ENCODE peak calls at places on chromosomes 5 and 9, in six cellular contexts. M, Y, T, H, Q and B are unnamed samples.

GRCh38 chr5:160363122-160363521 is 7.3 kb downstream of the C1QTNF2 start:
- DNase-seq in M (no peak), Y (peak), T (no peak), H (no peak), Q (no peak), B (no peak)

GRCh38 chr5:151896041-151896691 is 28.5 kb downstream of the GLRA1 start:
- DNase-seq in M (no peak), Y (peak), T (no peak), H (peak), Q (no peak), B (no peak)

GRCh38 chr5:176792584-176793342 is 17.6 kb upstream of the UNC5A start:
- DNase-seq in M (no peak), Y (no peak), T (no peak), H (no peak), Q (no peak), B (no peak)

GRCh38 chr5:67015577-67016290 is 180.9 kb downstream of the CD180 start:
- DNase-seq in M (no peak), Y (peak), T (no peak), H (no peak), Q (no peak), B (no peak)

GRCh38 chr9:84123648-84124406 is 143.2 kb downstream of the RMI1 start:
- DNase-seq in M (no peak), Y (no peak), T (no peak), H (no peak), Q (no peak), B (no peak)

GRCh38 chr5:169637856-169638190 is 748 bp downstream of the DOCK2 start:
- DNase-seq in M (peak), Y (no peak), T (no peak), H (no peak), Q (no peak), B (no peak)

GRCh38 chr9:20684865-20685696 is 1.0 kb downstream of the FOCAD start:
- DNase-seq in M (no peak), Y (peak), T (no peak), H (peak), Q (no peak), B (no peak)

GRCh38 chr5:4387295-4387694 is 752.8 kb upstream of the ADAMTS16 start:
- DNase-seq in M (no peak), Y (no peak), T (no peak), H (peak), Q (no peak), B (no peak)

GRCh38 chr5:165076686-165077085 is 1571.3 kb downstream of the MAT2B start:
- DNase-seq in M (no peak), Y (no peak), T (no peak), H (no peak), Q (no peak), B (no peak)

GRCh38 chr5:143870871-143871632 is 59.1 kb downstream of the HMHB1 start:
- DNase-seq in M (no peak), Y (no peak), T (no peak), H (no peak), Q (no peak), B (no peak)

GRCh38 chr5:82045526-82046267 is 73.9 kb downstream of the ATG10 start:
- DNase-seq in M (no peak), Y (peak), T (no peak), H (peak), Q (no peak), B (no peak)

GRCh38 chr5:176687881-176688280 is 40.6 kb downstream of the TSPAN17 start:
- DNase-seq in M (no peak), Y (no peak), T (no peak), H (no peak), Q (no peak), B (no peak)

GRCh38 chr5:44808435-44809214 is at the start of gene MRPS30:
- DNase-seq in M (peak), Y (peak), T (peak), H (peak), Q (peak), B (peak)

GRCh38 chr9:127876764-127877562 is 512 bp downstream of the AK1 start:
- DNase-seq in M (peak), Y (no peak), T (no peak), H (no peak), Q (no peak), B (no peak)

GRCh38 chr9:92722386-92723298 is 42.0 kb downstream of the BICD2 start:
- DNase-seq in M (no peak), Y (no peak), T (no peak), H (no peak), Q (no peak), B (no peak)

GRCh38 chr5:123472150-123472549 is 39.8 kb upstream of the CSNK1G3 start:
- DNase-seq in M (no peak), Y (no peak), T (no peak), H (no peak), Q (no peak), B (no peak)

GRCh38 chr5:31561936-31562335 is 29.8 kb downstream of the C5orf22 start:
- DNase-seq in M (no peak), Y (no peak), T (no peak), H (no peak), Q (no peak), B (no peak)

GRCh38 chr5:72063219-72063819 is 44.0 kb upstream of the MAP1B start:
- DNase-seq in M (no peak), Y (peak), T (no peak), H (peak), Q (no peak), B (no peak)

GRCh38 chr9:18208166-18209059 is 265.5 kb upstream of the ADAMTSL1 start:
- DNase-seq in M (no peak), Y (peak), T (no peak), H (peak), Q (peak), B (no peak)
- TF ChIP-seq CTCF in M (no peak), Y (peak), T (no peak), H (peak), Q (peak), B (peak)

GRCh38 chr5:140875085-140876065 is at the start of gene PCDHA12:
- DNase-seq in M (no peak), Y (no peak), T (no peak), H (no peak), Q (no peak), B (no peak)
- TF ChIP-seq CTCF in M (no peak), Y (no peak), T (no peak), H (no peak), Q (no peak), B (peak)

GRCh38 chr9:121720311-121720991 is 69.0 kb downstream of the DAB2IP start:
- DNase-seq in M (no peak), Y (no peak), T (no peak), H (no peak), Q (no peak), B (no peak)
- TF ChIP-seq CTCF in M (no peak), Y (no peak), T (no peak), H (no peak), Q (no peak), B (peak)

GRCh38 chr9:77648458-77649108 is 461 bp upstream of the GNA14 start:
- DNase-seq in M (peak), Y (peak), T (no peak), H (peak), Q (peak), B (no peak)

GRCh38 chr9:77647659-77648457 is at the start of gene GNA14:
- DNase-seq in M (peak), Y (no peak), T (no peak), H (peak), Q (no peak), B (no peak)

GRCh38 chr9:77649109-77649812 is 1.1 kb upstream of the GNA14 start:
- DNase-seq in M (no peak), Y (peak), T (peak), H (peak), Q (no peak), B (peak)

GRCh38 chr9:77647267-77647658 is 859 bp downstream of the GNA14 start:
- DNase-seq in M (no peak), Y (no peak), T (no peak), H (no peak), Q (no peak), B (no peak)

GRCh38 chr9:77651203-77651602 is 3.1 kb upstream of the GNA14 start:
- DNase-seq in M (no peak), Y (no peak), T (no peak), H (no peak), Q (no peak), B (no peak)
- TF ChIP-seq CTCF in M (no peak), Y (no peak), T (no peak), H (no peak), Q (no peak), B (no peak)

GRCh38 chr9:123342247-123342646 is 13.8 kb upstream of the CRB2 start:
- DNase-seq in M (no peak), Y (no peak), T (no peak), H (no peak), Q (no peak), B (no peak)
- TF ChIP-seq CTCF in M (no peak), Y (no peak), T (no peak), H (no peak), Q (no peak), B (no peak)

DNA sequence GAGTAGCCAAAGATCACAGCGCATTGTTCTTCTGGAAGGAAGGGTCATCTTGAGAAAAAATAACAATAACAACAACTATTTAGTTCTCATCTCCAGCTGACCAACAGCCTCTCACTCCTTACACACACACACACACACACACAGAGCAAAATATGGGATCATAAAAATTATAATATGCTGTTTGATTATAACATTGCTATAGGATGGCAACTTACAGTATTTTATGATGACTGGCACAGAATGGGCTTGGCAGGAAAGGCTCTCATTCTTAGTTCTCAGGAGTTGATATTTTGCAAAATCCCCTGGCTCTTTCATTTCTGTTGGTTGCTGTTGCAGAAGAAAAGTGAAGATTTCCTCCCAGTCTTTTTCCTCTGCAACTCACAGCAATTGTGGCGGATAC is 161.0 kb upstream of the DMAC1 start:
- DNase-seq in M (no peak), Y (no peak), T (no peak), H (no peak), Q (no peak), B (no peak)
- TF ChIP-seq CTCF in M (no peak), Y (no peak), T (no peak), H (no peak), Q (no peak), B (no peak)

GRCh38 chr9:75128535-75128934 is 40.2 kb downstream of the OSTF1 start:
- DNase-seq in M (no peak), Y (no peak), T (no peak), H (no peak), Q (no peak), B (no peak)
- TF ChIP-seq CTCF in M (no peak), Y (no peak), T (no peak), H (no peak), Q (no peak), B (no peak)

DNA sequence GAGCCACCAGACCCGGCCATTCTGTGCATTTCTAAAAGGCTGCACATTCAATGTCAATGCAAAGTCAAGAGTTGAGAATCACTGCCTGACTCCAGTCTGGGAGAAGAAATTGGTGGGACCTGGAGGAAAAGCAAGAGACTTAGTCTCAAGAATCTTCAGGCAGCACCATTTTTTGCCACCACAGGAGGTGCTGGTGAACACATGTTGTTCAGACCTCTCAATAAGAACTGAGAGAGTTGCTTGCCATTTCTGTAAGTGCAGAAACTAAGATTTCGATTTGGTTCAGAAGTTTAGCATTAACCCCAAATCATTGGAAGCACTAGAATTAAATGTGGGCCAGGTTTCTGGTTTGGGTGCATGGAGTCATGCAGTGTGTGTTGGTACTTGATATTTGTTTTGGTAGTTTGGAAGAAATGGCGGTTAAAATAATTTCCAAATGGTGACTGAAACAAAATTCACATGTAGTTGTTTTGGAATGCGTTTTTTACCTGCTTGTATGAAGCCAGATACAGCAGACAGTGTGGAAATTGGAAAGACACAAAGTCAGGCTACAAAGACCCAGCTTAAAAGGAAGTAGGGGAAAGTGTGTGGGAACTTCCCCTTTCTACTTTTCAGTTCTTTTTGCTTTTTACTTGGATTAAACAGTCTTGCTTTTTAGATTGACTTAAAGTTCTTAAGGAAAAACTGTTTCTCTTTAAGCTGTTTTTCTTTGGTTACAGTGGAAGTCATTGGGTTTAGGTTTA is 20.4 kb downstream of the PDE8B start:
- DNase-seq in M (no peak), Y (no peak), T (no peak), H (peak), Q (no peak), B (no peak)
- TF ChIP-seq CTCF in M (no peak), Y (no peak), T (no peak), H (peak), Q (no peak), B (peak)

DNA sequence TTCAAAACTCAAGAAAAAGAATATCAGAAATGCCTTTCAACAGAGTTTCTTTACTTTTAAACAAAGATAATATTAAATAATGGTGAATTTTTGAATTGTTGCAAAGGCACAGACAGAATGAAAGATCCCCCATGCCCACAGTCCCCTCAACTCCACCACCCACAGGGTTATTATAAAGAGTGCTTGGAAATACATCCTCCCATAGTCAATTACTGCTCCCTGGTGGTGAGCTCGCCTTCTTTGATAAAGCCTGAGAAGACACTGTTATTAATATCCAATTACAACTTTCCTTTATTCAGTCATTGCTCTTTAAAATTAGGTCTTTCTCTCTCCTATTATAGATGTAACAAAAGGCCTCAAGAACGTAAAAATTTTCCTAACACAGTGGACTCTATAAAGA is 490.2 kb upstream of the RORB start:
- DNase-seq in M (no peak), Y (peak), T (no peak), H (peak), Q (no peak), B (no peak)
- TF ChIP-seq CTCF in M (no peak), Y (peak), T (no peak), H (peak), Q (no peak), B (no peak)